ENCODE peak calls at places on chromosomes 1 and 21, in six cellular contexts. U, L, J, M, W and C are unnamed samples.

GRCh38 chr1:230281531-230281930 is 144.6 kb downstream of the PGBD5 start:
- DNase-seq in U (peak; percentile 51), L (no peak), J (no peak), M (no peak), W (no peak), C (no peak)

GRCh38 chr1:43069481-43070050 is 102.5 kb downstream of the EBNA1BP2 start:
- DNase-seq in U (no peak), L (no peak), J (no peak), M (no peak), W (no peak), C (no peak)

GRCh38 chr1:200306954-200307754 is 102.7 kb downstream of the ZNF281 start:
- DNase-seq in U (no peak), L (no peak), J (peak; percentile 71), M (peak; percentile 48), W (peak; percentile 62), C (peak; percentile 63)

GRCh38 chr21:35004289-35004688 is 44.8 kb downstream of the RUNX1 start:
- DNase-seq in U (no peak), L (no peak), J (no peak), M (no peak), W (no peak), C (peak; percentile 80)

GRCh38 chr1:40532844-40533424 is 1.5 kb downstream of the ZNF684 start:
- DNase-seq in U (peak; percentile 51), L (peak; percentile 21), J (peak; percentile 77), M (peak; percentile 76), W (peak; percentile 65), C (peak; percentile 54)

GRCh38 chr1:180839547-180839946 is 73.2 kb upstream of the KIAA1614 start:
- DNase-seq in U (no peak), L (no peak), J (no peak), M (no peak), W (no peak), C (no peak)

GRCh38 chr21:29390778-29391177 is 92.1 kb downstream of the BACH1 start:
- DNase-seq in U (no peak), L (no peak), J (no peak), M (no peak), W (no peak), C (no peak)

GRCh38 chr1:179026813-179027664 is 1.3 kb downstream of the FAM20B start:
- DNase-seq in U (no peak), L (no peak), J (no peak), M (no peak), W (peak; percentile 63), C (peak; percentile 69)